ENCODE peak calls at places on chromosomes 2 and 18, in seven cellular contexts. J, K, D, I, W, Z and N are unnamed samples.

GRCh38 chr18:36724591-36725001 is 104.2 kb downstream of the TPGS2 start:
- DNase-seq in J (peak; percentile 59), K (no peak), D (no peak), I (no peak), W (no peak), Z (no peak), N (no peak)

GRCh38 chr2:64062840-64063239 is 43.6 kb upstream of the VPS54 start:
- DNase-seq in J (no peak), K (peak; percentile 34), D (no peak), I (peak; percentile 89), W (no peak), Z (no peak), N (no peak)

GRCh38 chr2:96157649-96158553 is 12.7 kb upstream of the DUSP2 start:
- DNase-seq in J (no peak), K (no peak), D (no peak), I (no peak), W (no peak), Z (no peak), N (no peak)

GRCh38 chr2:138877421-138877820 is 97.2 kb upstream of the NXPH2 start:
- DNase-seq in J (no peak), K (no peak), D (no peak), I (no peak), W (no peak), Z (no peak), N (no peak)

GRCh38 chr2:140643761-140644187 is 1487.0 kb downstream of the LRP1B start:
- DNase-seq in J (no peak), K (no peak), D (no peak), I (peak; percentile 55), W (no peak), Z (no peak), N (no peak)

GRCh38 chr2:113028112-113028511 is 22.9 kb downstream of the IL36A start:
- DNase-seq in J (no peak), K (no peak), D (no peak), I (no peak), W (no peak), Z (no peak), N (no peak)

GRCh38 chr2:96107883-96108551 is 8.4 kb downstream of the ADRA2B start:
- DNase-seq in J (no peak), K (peak; percentile 5), D (no peak), I (no peak), W (no peak), Z (peak; percentile 6), N (no peak)

GRCh38 chr2:5825686-5826085 is 133.5 kb downstream of the SOX11 start:
- DNase-seq in J (no peak), K (no peak), D (no peak), I (no peak), W (no peak), Z (no peak), N (no peak)

GRCh38 chr2:163266772-163267171 is 428.2 kb upstream of the KCNH7 start:
- DNase-seq in J (no peak), K (no peak), D (no peak), I (peak; percentile 97), W (no peak), Z (no peak), N (no peak)

GRCh38 chr2:232239956-232240681 is 138.4 kb upstream of the ALPP start:
- DNase-seq in J (no peak), K (no peak), D (no peak), I (peak; percentile 25), W (no peak), Z (no peak), N (no peak)

GRCh38 chr2:241768850-241769249 is 7.8 kb upstream of the GAL3ST2 start:
- DNase-seq in J (no peak), K (no peak), D (no peak), I (no peak), W (no peak), Z (no peak), N (peak; percentile 14)

GRCh38 chr18:50273203-50274043 is 7.1 kb upstream of the CFAP53 start:
- DNase-seq in J (no peak), K (no peak), D (peak; percentile 11), I (no peak), W (no peak), Z (no peak), N (no peak)

GRCh38 chr18:50266248-50266704 is at the start of gene CFAP53:
- DNase-seq in J (peak; percentile 88), K (peak; percentile 88), D (peak; percentile 94), I (peak; percentile 89), W (peak; percentile 94), Z (peak; percentile 97), N (peak; percentile 99)

GRCh38 chr18:50262977-50263376 is 3.3 kb downstream of the CFAP53 start:
- DNase-seq in J (no peak), K (no peak), D (no peak), I (no peak), W (no peak), Z (no peak), N (no peak)

GRCh38 chr18:50272593-50272992 is 6.3 kb upstream of the CFAP53 start:
- DNase-seq in J (no peak), K (no peak), D (no peak), I (no peak), W (no peak), Z (no peak), N (no peak)

DNA sequence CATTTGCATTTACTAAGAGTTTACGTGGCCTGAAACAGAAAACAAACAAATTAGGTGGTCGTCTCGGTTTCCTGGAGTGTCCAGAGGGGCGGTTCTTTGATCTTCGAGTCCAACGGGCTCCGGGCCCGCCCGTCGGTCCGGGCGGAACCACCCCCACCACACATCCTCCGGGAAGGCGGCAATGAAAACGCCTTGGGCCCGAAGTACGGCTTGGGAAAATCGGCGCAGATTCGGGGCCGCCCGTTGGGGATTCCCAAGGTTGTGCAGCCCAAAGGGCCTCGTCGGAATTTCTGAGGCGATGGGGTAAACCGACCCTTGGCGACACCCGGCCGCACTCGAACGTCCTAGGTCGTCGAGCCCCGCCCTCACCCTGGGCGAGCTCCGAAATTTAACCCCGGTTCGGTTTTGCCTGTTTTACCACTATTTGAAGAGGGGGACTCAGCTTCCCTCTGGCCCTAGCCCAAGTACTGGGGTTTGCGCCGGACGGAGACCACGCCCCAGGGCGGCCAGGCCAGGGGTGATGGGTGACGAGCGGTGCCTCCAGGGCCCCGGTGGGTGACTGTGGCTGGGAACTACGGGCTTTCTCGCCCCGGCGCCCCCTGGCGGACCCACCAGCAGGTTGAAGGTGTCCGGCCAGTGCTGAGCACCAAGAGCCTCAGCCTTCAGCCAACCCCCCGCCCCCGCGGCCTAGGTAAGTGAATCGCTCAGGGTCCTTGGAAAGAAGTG is 1.9 kb upstream of the CFAP53 start:
- DNase-seq in J (peak; percentile 80), K (peak; percentile 75), D (peak; percentile 89), I (peak; percentile 72), W (peak; percentile 68), Z (peak; percentile 76), N (no peak)
- TF ChIP-seq CTCF in J (peak; percentile 63), K (peak; percentile 35), D (peak; percentile 81), I (peak; percentile 79), W (peak; percentile 85), Z (peak; percentile 87), N (peak; percentile 5)

GRCh38 chr18:49851624-49852023 is 38.3 kb upstream of the ACAA2 start:
- DNase-seq in J (no peak), K (no peak), D (no peak), I (no peak), W (no peak), Z (no peak), N (no peak)

GRCh38 chr18:49848115-49848514 is 34.8 kb upstream of the ACAA2 start:
- DNase-seq in J (no peak), K (no peak), D (no peak), I (no peak), W (no peak), Z (no peak), N (no peak)

GRCh38 chr18:49847524-49847923 is 34.2 kb upstream of the ACAA2 start:
- DNase-seq in J (no peak), K (no peak), D (no peak), I (no peak), W (no peak), Z (no peak), N (no peak)

GRCh38 chr18:49850636-49851035 is 37.3 kb upstream of the ACAA2 start:
- DNase-seq in J (no peak), K (no peak), D (no peak), I (no peak), W (no peak), Z (no peak), N (no peak)

DNA sequence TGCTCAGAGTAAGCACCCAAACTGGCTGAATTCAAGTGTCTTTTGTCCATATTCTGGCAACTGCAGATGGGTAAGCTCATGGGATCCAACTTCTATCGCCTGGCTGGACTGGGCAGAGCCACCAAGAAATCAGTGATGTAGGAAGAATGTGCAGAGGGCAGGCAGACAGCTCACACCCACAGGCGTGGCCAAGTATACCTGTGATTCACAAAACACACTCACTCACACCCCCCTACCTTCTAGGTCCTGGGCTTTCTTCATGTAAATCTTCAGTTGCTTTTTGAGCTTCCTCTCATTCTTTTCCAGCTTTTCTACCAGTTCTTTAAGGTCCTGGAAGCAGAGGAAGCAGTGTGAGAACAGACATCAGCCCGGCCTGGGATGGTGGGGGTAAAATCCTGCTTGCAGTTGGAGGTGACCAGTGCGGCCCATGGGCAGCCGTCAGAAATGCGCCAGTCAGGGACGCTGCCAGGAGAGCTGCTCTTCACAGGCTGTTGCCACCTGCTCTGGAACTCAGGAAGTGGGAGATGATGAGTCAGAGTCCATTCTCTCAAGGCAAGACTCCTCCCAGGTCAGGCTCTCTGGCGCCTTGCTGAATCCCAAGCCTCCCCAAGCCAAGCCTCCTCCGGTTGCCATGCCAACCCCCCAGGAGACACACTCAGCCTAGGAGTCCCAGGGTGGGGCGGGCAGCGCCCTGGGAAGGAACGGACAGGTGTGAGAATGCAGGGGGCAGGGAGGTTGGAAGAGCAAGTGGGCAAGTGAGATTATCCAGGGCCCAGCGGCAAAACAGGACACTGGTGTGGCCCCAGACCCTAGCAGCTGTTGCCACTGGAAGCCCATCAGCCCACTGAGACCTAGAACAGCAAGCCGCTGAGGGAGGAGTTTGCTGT is 36.2 kb upstream of the ACAA2 start:
- DNase-seq in J (no peak), K (no peak), D (peak; percentile 31), I (peak; percentile 95), W (no peak), Z (peak; percentile 47), N (no peak)
- TF ChIP-seq CTCF in J (no peak), K (no peak), D (no peak), I (no peak), W (no peak), Z (no peak), N (no peak)

GRCh38 chr2:102839668-102840388 is 78.0 kb downstream of the TMEM182 start:
- DNase-seq in J (no peak), K (no peak), D (no peak), I (peak; percentile 61), W (peak; percentile 73), Z (peak; percentile 25), N (peak; percentile 16)

GRCh38 chr2:102844911-102845310 is 83.1 kb downstream of the TMEM182 start:
- DNase-seq in J (no peak), K (no peak), D (no peak), I (no peak), W (no peak), Z (no peak), N (no peak)

GRCh38 chr2:102843759-102844443 is 82.1 kb downstream of the TMEM182 start:
- DNase-seq in J (no peak), K (peak; percentile 7), D (no peak), I (no peak), W (no peak), Z (no peak), N (no peak)

GRCh38 chr2:102837626-102838198 is 75.9 kb downstream of the TMEM182 start:
- DNase-seq in J (no peak), K (no peak), D (no peak), I (no peak), W (no peak), Z (no peak), N (no peak)

GRCh38 chr2:102841107-102841840 is 79.4 kb downstream of the TMEM182 start:
- DNase-seq in J (no peak), K (peak; percentile 29), D (peak; percentile 18), I (peak; percentile 64), W (peak; percentile 76), Z (peak; percentile 48), N (peak; percentile 19)
- TF ChIP-seq CTCF in J (no peak), K (no peak), D (peak; percentile 64), I (peak; percentile 70), W (peak; percentile 68), Z (peak; percentile 63), N (peak; percentile 58)

GRCh38 chr2:178413472-178414265 is 37.3 kb downstream of the PRKRA start:
- DNase-seq in J (peak; percentile 76), K (peak; percentile 65), D (peak; percentile 78), I (peak; percentile 86), W (peak; percentile 79), Z (peak; percentile 83), N (no peak)
- TF ChIP-seq CTCF in J (peak; percentile 27), K (no peak), D (no peak), I (no peak), W (no peak), Z (no peak), N (no peak)